ENCODE peak calls at places on chromosomes 7 and 10, in nine cellular contexts. One of them, this sample, is unnamed.

GRCh38 chr7:117479480-117480224 is at the start of gene CFTR:
- DNase-seq in T-helper 17 cell: no peak
- DNase-seq in IMR-90: no peak
- DNase-seq in sigmoid colon: no peak
- DNase-seq in NT2/D1: no peak
- DNase-seq in pancreas: peak; percentile 71
- DNase-seq in CD4-positive, CD25-positive, alpha-beta regulatory T cell: no peak
- DNase-seq in astrocyte: no peak
- DNase-seq in ovary: no peak
- DNase-seq in this sample: peak; percentile 71

GRCh38 chr10:128087884-128088695 is 38.1 kb downstream of the MKI67 start:
- DNase-seq in CD4-positive, CD25-positive, alpha-beta regulatory T cell: no peak
- DNase-seq in ovary: no peak
- DNase-seq in NT2/D1: no peak
- DNase-seq in pancreas: no peak
- DNase-seq in IMR-90: no peak
- DNase-seq in T-helper 17 cell: no peak
- DNase-seq in sigmoid colon: no peak
- DNase-seq in astrocyte: no peak
- DNase-seq in this sample: no peak

GRCh38 chr7:68846926-68847325 is 751.3 kb upstream of the AUTS2 start:
- DNase-seq in pancreas: no peak
- DNase-seq in NT2/D1: no peak
- DNase-seq in T-helper 17 cell: no peak
- DNase-seq in ovary: no peak
- DNase-seq in IMR-90: no peak
- DNase-seq in CD4-positive, CD25-positive, alpha-beta regulatory T cell: no peak
- DNase-seq in astrocyte: no peak
- DNase-seq in sigmoid colon: no peak
- DNase-seq in this sample: no peak

GRCh38 chr7:71414490-71414889 is 282.5 kb downstream of the GALNT17 start:
- DNase-seq in NT2/D1: no peak
- DNase-seq in pancreas: no peak
- DNase-seq in astrocyte: no peak
- DNase-seq in sigmoid colon: no peak
- DNase-seq in CD4-positive, CD25-positive, alpha-beta regulatory T cell: no peak
- DNase-seq in IMR-90: no peak
- DNase-seq in ovary: no peak
- DNase-seq in T-helper 17 cell: no peak
- DNase-seq in this sample: no peak

GRCh38 chr7:6276911-6277408 is 4.5 kb upstream of the CYTH3 start:
- DNase-seq in astrocyte: no peak
- DNase-seq in pancreas: no peak
- DNase-seq in CD4-positive, CD25-positive, alpha-beta regulatory T cell: no peak
- DNase-seq in sigmoid colon: peak; percentile 26
- DNase-seq in NT2/D1: no peak
- DNase-seq in IMR-90: no peak
- DNase-seq in ovary: no peak
- DNase-seq in T-helper 17 cell: no peak
- DNase-seq in this sample: no peak

GRCh38 chr10:99917963-99918825 is 91.6 kb downstream of the DNMBP start:
- DNase-seq in NT2/D1: peak; percentile 75
- DNase-seq in astrocyte: peak; percentile 66
- DNase-seq in pancreas: peak; percentile 25
- DNase-seq in IMR-90: peak; percentile 59
- DNase-seq in CD4-positive, CD25-positive, alpha-beta regulatory T cell: no peak
- DNase-seq in sigmoid colon: peak; percentile 73
- DNase-seq in T-helper 17 cell: no peak
- DNase-seq in ovary: peak; percentile 59
- DNase-seq in this sample: no peak

GRCh38 chr10:11539191-11539868 is 72.1 kb downstream of the USP6NL start:
- DNase-seq in CD4-positive, CD25-positive, alpha-beta regulatory T cell: no peak
- DNase-seq in IMR-90: peak; percentile 51
- DNase-seq in sigmoid colon: no peak
- DNase-seq in T-helper 17 cell: no peak
- DNase-seq in pancreas: no peak
- DNase-seq in astrocyte: peak; percentile 64
- DNase-seq in ovary: no peak
- DNase-seq in NT2/D1: no peak
- DNase-seq in this sample: no peak

GRCh38 chr10:19588608-19589007 is 227.6 kb upstream of the PLXDC2 start:
- DNase-seq in astrocyte: no peak
- DNase-seq in NT2/D1: no peak
- DNase-seq in ovary: no peak
- DNase-seq in IMR-90: no peak
- DNase-seq in pancreas: no peak
- DNase-seq in CD4-positive, CD25-positive, alpha-beta regulatory T cell: no peak
- DNase-seq in sigmoid colon: no peak
- DNase-seq in T-helper 17 cell: no peak
- DNase-seq in this sample: no peak

GRCh38 chr7:151367304-151367703 is 25.7 kb downstream of the NUB1 start:
- DNase-seq in sigmoid colon: no peak
- DNase-seq in IMR-90: peak; percentile 78
- DNase-seq in ovary: no peak
- DNase-seq in T-helper 17 cell: no peak
- DNase-seq in pancreas: no peak
- DNase-seq in astrocyte: peak; percentile 30
- DNase-seq in CD4-positive, CD25-positive, alpha-beta regulatory T cell: no peak
- DNase-seq in NT2/D1: no peak
- DNase-seq in this sample: no peak

DNA sequence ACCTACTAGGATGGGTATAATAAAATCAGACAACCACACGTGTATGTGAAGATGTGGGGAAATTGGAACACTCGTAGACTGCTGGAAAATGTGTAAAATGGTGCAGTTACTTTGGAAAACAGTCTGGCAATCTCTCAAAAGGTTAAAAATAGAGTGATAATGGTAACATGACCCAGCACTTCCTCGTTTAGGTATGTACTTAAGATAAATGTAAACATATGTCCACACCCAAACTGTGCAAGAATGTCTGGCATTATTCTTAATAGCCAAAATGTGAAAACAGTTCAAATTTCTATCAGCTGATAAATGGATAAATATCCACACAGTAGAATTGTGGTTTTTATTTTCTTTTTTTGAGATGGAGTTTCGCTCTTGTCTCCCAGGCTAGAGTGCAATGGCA is 272.8 kb downstream of the ZNF248 start:
- DNase-seq in ovary: no peak
- DNase-seq in pancreas: no peak
- DNase-seq in T-helper 17 cell: no peak
- DNase-seq in astrocyte: no peak
- DNase-seq in sigmoid colon: no peak
- DNase-seq in IMR-90: no peak
- DNase-seq in NT2/D1: no peak
- DNase-seq in CD4-positive, CD25-positive, alpha-beta regulatory T cell: no peak
- DNase-seq in this sample: no peak
- H3K9me3 ChIP-seq in ovary: no peaks in the 10 kb centered on the region
- H3K9me3 ChIP-seq in pancreas: no peaks in the 10 kb centered on the region
- H3K9me3 ChIP-seq in T-helper 17 cell: no peaks in the 10 kb centered on the region
- H3K9me3 ChIP-seq in astrocyte: peaks cover 6% of the 10 kb centered on the region
- H3K9me3 ChIP-seq in sigmoid colon: peaks cover 4% of the 10 kb centered on the region
- H3K9me3 ChIP-seq in IMR-90: peaks cover 13% of the 10 kb centered on the region
- H3K9me3 ChIP-seq in NT2/D1: no peaks in the 10 kb centered on the region
- H3K9me3 ChIP-seq in CD4-positive, CD25-positive, alpha-beta regulatory T cell: peaks cover 4% of the 10 kb centered on the region
- H3K9me3 ChIP-seq in this sample: no peaks in the 10 kb centered on the region

GRCh38 chr10:62343000-62343399 is 31.2 kb upstream of the ZNF365 start:
- DNase-seq in astrocyte: no peak
- DNase-seq in T-helper 17 cell: no peak
- DNase-seq in ovary: no peak
- DNase-seq in sigmoid colon: no peak
- DNase-seq in CD4-positive, CD25-positive, alpha-beta regulatory T cell: no peak
- DNase-seq in NT2/D1: no peak
- DNase-seq in IMR-90: no peak
- DNase-seq in pancreas: no peak
- DNase-seq in this sample: no peak

GRCh38 chr10:62336404-62336803 is 37.8 kb upstream of the ZNF365 start:
- DNase-seq in NT2/D1: no peak
- DNase-seq in sigmoid colon: no peak
- DNase-seq in astrocyte: no peak
- DNase-seq in ovary: no peak
- DNase-seq in CD4-positive, CD25-positive, alpha-beta regulatory T cell: no peak
- DNase-seq in IMR-90: no peak
- DNase-seq in T-helper 17 cell: no peak
- DNase-seq in pancreas: no peak
- DNase-seq in this sample: no peak

GRCh38 chr10:62341419-62341818 is 32.8 kb upstream of the ZNF365 start:
- DNase-seq in NT2/D1: no peak
- DNase-seq in CD4-positive, CD25-positive, alpha-beta regulatory T cell: no peak
- DNase-seq in pancreas: no peak
- DNase-seq in sigmoid colon: no peak
- DNase-seq in IMR-90: no peak
- DNase-seq in ovary: no peak
- DNase-seq in astrocyte: peak; percentile 7
- DNase-seq in T-helper 17 cell: no peak
- DNase-seq in this sample: no peak
- H3K9me3 ChIP-seq in NT2/D1: peaks cover 26% of the 10 kb centered on the region
- H3K9me3 ChIP-seq in CD4-positive, CD25-positive, alpha-beta regulatory T cell: peaks cover 46% of the 10 kb centered on the region
- H3K9me3 ChIP-seq in pancreas: no peaks in the 10 kb centered on the region
- H3K9me3 ChIP-seq in sigmoid colon: peaks cover 6% of the 10 kb centered on the region
- H3K9me3 ChIP-seq in IMR-90: peaks cover 5% of the 10 kb centered on the region
- H3K9me3 ChIP-seq in ovary: no peaks in the 10 kb centered on the region
- H3K9me3 ChIP-seq in astrocyte: peaks cover 8% of the 10 kb centered on the region
- H3K9me3 ChIP-seq in T-helper 17 cell: no peaks in the 10 kb centered on the region
- H3K9me3 ChIP-seq in this sample: peaks cover 4% of the 10 kb centered on the region

GRCh38 chr7:56493196-56493595 is 377.0 kb upstream of the NUPR2 start:
- DNase-seq in sigmoid colon: no peak
- DNase-seq in pancreas: no peak
- DNase-seq in ovary: no peak
- DNase-seq in NT2/D1: no peak
- DNase-seq in T-helper 17 cell: no peak
- DNase-seq in CD4-positive, CD25-positive, alpha-beta regulatory T cell: no peak
- DNase-seq in IMR-90: no peak
- DNase-seq in astrocyte: no peak
- DNase-seq in this sample: no peak
- H3K9me3 ChIP-seq in sigmoid colon: peaks cover 30% of the 10 kb centered on the region
- H3K9me3 ChIP-seq in pancreas: no peaks in the 10 kb centered on the region
- H3K9me3 ChIP-seq in ovary: peaks cover 4% of the 10 kb centered on the region
- H3K9me3 ChIP-seq in NT2/D1: no peaks in the 10 kb centered on the region
- H3K9me3 ChIP-seq in T-helper 17 cell: peaks cover 4% of the 10 kb centered on the region
- H3K9me3 ChIP-seq in CD4-positive, CD25-positive, alpha-beta regulatory T cell: peaks cover 71% of the 10 kb centered on the region
- H3K9me3 ChIP-seq in IMR-90: peaks cover 57% of the 10 kb centered on the region
- H3K9me3 ChIP-seq in astrocyte: peaks cover 34% of the 10 kb centered on the region
- H3K9me3 ChIP-seq in this sample: no peaks in the 10 kb centered on the region

GRCh38 chr10:43596546-43596945 is 9.7 kb upstream of the ZNF485 start:
- DNase-seq in T-helper 17 cell: no peak
- DNase-seq in NT2/D1: no peak
- DNase-seq in CD4-positive, CD25-positive, alpha-beta regulatory T cell: no peak
- DNase-seq in pancreas: no peak
- DNase-seq in sigmoid colon: no peak
- DNase-seq in IMR-90: no peak
- DNase-seq in astrocyte: no peak
- DNase-seq in ovary: no peak
- DNase-seq in this sample: no peak
- H3K9me3 ChIP-seq in T-helper 17 cell: no peaks in the 10 kb centered on the region
- H3K9me3 ChIP-seq in NT2/D1: peaks cover 25% of the 10 kb centered on the region
- H3K9me3 ChIP-seq in CD4-positive, CD25-positive, alpha-beta regulatory T cell: peaks cover 8% of the 10 kb centered on the region
- H3K9me3 ChIP-seq in pancreas: no peaks in the 10 kb centered on the region
- H3K9me3 ChIP-seq in sigmoid colon: peaks cover 3% of the 10 kb centered on the region
- H3K9me3 ChIP-seq in IMR-90: peaks cover 6% of the 10 kb centered on the region
- H3K9me3 ChIP-seq in astrocyte: no peaks in the 10 kb centered on the region
- H3K9me3 ChIP-seq in ovary: no peaks in the 10 kb centered on the region
- H3K9me3 ChIP-seq in this sample: no peaks in the 10 kb centered on the region

DNA sequence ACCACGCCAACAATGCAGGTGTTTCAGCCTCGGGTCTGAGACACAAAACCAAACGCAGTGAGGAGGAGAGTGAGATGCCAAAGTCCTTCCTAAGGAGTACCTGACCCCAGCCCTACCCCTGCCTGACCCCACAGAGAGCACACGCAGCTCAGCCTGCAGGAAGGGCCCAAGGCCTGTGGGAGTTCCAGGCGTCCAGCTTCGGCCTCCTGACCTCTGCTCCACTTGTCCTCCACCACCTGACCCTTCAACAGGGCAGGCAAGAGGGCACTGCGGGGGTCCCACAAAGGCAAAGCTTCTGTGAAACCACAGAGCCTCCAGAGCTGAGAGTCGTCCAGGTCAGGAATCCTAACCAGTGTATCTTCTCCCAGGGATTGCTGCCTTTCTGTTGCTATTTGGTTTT is 122.0 kb upstream of the PPP2R2D start:
- DNase-seq in T-helper 17 cell: no peak
- DNase-seq in NT2/D1: no peak
- DNase-seq in IMR-90: no peak
- DNase-seq in CD4-positive, CD25-positive, alpha-beta regulatory T cell: no peak
- DNase-seq in astrocyte: no peak
- DNase-seq in ovary: no peak
- DNase-seq in pancreas: no peak
- DNase-seq in sigmoid colon: no peak
- DNase-seq in this sample: no peak
- H3K9me3 ChIP-seq in T-helper 17 cell: no peaks in the 10 kb centered on the region
- H3K9me3 ChIP-seq in NT2/D1: peaks cover 49% of the 10 kb centered on the region
- H3K9me3 ChIP-seq in IMR-90: peaks cover 54% of the 10 kb centered on the region
- H3K9me3 ChIP-seq in CD4-positive, CD25-positive, alpha-beta regulatory T cell: peaks cover 32% of the 10 kb centered on the region
- H3K9me3 ChIP-seq in astrocyte: peaks cover 21% of the 10 kb centered on the region
- H3K9me3 ChIP-seq in ovary: peaks cover 3% of the 10 kb centered on the region
- H3K9me3 ChIP-seq in pancreas: no peaks in the 10 kb centered on the region
- H3K9me3 ChIP-seq in sigmoid colon: peaks cover 20% of the 10 kb centered on the region
- H3K9me3 ChIP-seq in this sample: no peaks in the 10 kb centered on the region

GRCh38 chr7:157609932-157610640 is 273.3 kb downstream of the DNAJB6 start:
- DNase-seq in IMR-90: no peak
- DNase-seq in pancreas: no peak
- DNase-seq in CD4-positive, CD25-positive, alpha-beta regulatory T cell: no peak
- DNase-seq in ovary: no peak
- DNase-seq in sigmoid colon: peak; percentile 43
- DNase-seq in astrocyte: no peak
- DNase-seq in T-helper 17 cell: no peak
- DNase-seq in NT2/D1: no peak
- DNase-seq in this sample: no peak
- H3K9me3 ChIP-seq in IMR-90: peaks cover 62% of the 10 kb centered on the region
- H3K9me3 ChIP-seq in pancreas: no peaks in the 10 kb centered on the region
- H3K9me3 ChIP-seq in CD4-positive, CD25-positive, alpha-beta regulatory T cell: no peaks in the 10 kb centered on the region
- H3K9me3 ChIP-seq in ovary: no peaks in the 10 kb centered on the region
- H3K9me3 ChIP-seq in sigmoid colon: no peaks in the 10 kb centered on the region
- H3K9me3 ChIP-seq in astrocyte: no peaks in the 10 kb centered on the region
- H3K9me3 ChIP-seq in T-helper 17 cell: no peaks in the 10 kb centered on the region
- H3K9me3 ChIP-seq in NT2/D1: no peaks in the 10 kb centered on the region
- H3K9me3 ChIP-seq in this sample: no peaks in the 10 kb centered on the region